ENCODE peak calls at places on chromosomes 11 and 22, in four cellular contexts. B is stimulated activated naive CD8-positive, alpha-beta T cell treated with anti-CD3 and anti-CD28 coated beads, Interleukin-15, amount 100 ng/mL, for 72 hours; L is Caki2; Q is A172. X is an unnamed sample.

GRCh38 chr22:17785185-17786184 is 11.2 kb upstream of the BID start:
- DNase-seq in L (no peak), Q (no peak), B (peak), X (no peak)

GRCh38 chr22:17629646-17630045 is 1.1 kb upstream of the ATP6V1E1 start:
- DNase-seq in L (no peak), Q (no peak), B (no peak), X (no peak)

GRCh38 chr11:61791737-61792309 is 576 bp downstream of the TMEM258 start:
- DNase-seq in Q (peak), B (peak), L (peak), X (no peak)

GRCh38 chr11:40722179-40722795 is 737.2 kb downstream of the LRRC4C start:
- DNase-seq in Q (peak), L (peak), B (no peak), X (no peak)

GRCh38 chr11:129815596-129816461 is at the start of gene TMEM45B:
- DNase-seq in L (no peak), B (peak), Q (no peak), X (no peak)

GRCh38 chr11:1851437-1852180 is 1.3 kb upstream of the LSP1 start:
- DNase-seq in L (no peak), B (peak), Q (no peak), X (no peak)

GRCh38 chr11:121592708-121593107 is 139.9 kb upstream of the SORL1-AS1 start:
- DNase-seq in Q (no peak), B (no peak), L (no peak), X (no peak)

GRCh38 chr22:38097058-38097457 is 13.1 kb upstream of the SLC16A8 start:
- DNase-seq in Q (no peak), L (no peak), B (no peak), X (no peak)

GRCh38 chr11:43341159-43341558 is 17.6 kb upstream of the TTC17 start:
- DNase-seq in L (no peak), B (no peak), Q (no peak), X (no peak)

GRCh38 chr11:64659417-64660144 is 63.4 kb downstream of the NRXN2 start:
- DNase-seq in Q (peak), B (no peak), L (peak), X (no peak)

GRCh38 chr11:71563401-71563800 is 2.0 kb upstream of the KRTAP5-10 start:
- DNase-seq in B (no peak), Q (peak), L (no peak), X (no peak)

GRCh38 chr22:30843245-30843644 is 125.3 kb downstream of the MORC2 start:
- DNase-seq in L (no peak), B (no peak), Q (no peak), X (no peak)

GRCh38 chr11:17171342-17171741 is 36.4 kb downstream of the PIK3C2A start:
- DNase-seq in L (no peak), Q (peak), B (no peak), X (no peak)

GRCh38 chr11:15095736-15096228 is 18.9 kb upstream of the INSC start:
- DNase-seq in Q (no peak), L (no peak), B (no peak), X (no peak)

GRCh38 chr22:17774928-17775675 is 833 bp upstream of the BID start:
- DNase-seq in L (no peak), Q (no peak), B (no peak), X (no peak)

GRCh38 chr22:17943533-17944204 is 80.7 kb downstream of the MICAL3 start:
- DNase-seq in Q (no peak), L (no peak), B (no peak), X (no peak)

GRCh38 chr11:69500285-69501120 is 19.0 kb downstream of the LINC01488 start:
- DNase-seq in Q (no peak), B (no peak), L (no peak), X (no peak)

GRCh38 chr22:24405631-24406321 is 21.6 kb upstream of the ADORA2A start:
- DNase-seq in Q (no peak), B (no peak), L (no peak), X (no peak)

GRCh38 chr22:27107824-27108223 is 450.4 kb downstream of the MIAT start:
- DNase-seq in B (no peak), L (peak), Q (peak), X (peak)

GRCh38 chr11:123060265-123061000 is 1.5 kb downstream of the HSPA8 start:
- DNase-seq in Q (no peak), L (no peak), B (peak), X (no peak)

GRCh38 chr11:64656797-64657196 is 65.8 kb downstream of the SLC22A12 start:
- DNase-seq in L (no peak), B (no peak), Q (no peak), X (no peak)

GRCh38 chr11:32838505-32839274 is 9.0 kb downstream of the PRRG4 start:
- DNase-seq in L (no peak), B (no peak), Q (peak), X (no peak)

GRCh38 chr22:20565079-20565734 is 57.8 kb downstream of the MED15 start:
- DNase-seq in B (no peak), Q (no peak), L (no peak), X (no peak)

GRCh38 chr11:64831411-64831891 is 13.0 kb downstream of the CDC42BPG start:
- DNase-seq in L (no peak), Q (no peak), B (no peak), X (no peak)

GRCh38 chr11:95291946-95292345 is 60.9 kb upstream of the SESN3 start:
- DNase-seq in B (no peak), Q (no peak), L (no peak), X (no peak)

X was measured in NK-92 treated with Interleukin-12 subunit alpha and Interleukin-12 subunit beta, amount 100 ng/mL, for 24 hours.